ENCODE peak calls at places on chromosomes 12 and 14, in ten cellular contexts. A is HepG2, S is psoas muscle, Z is uterus, K is Panc1, P is small intestine, E is cardiac muscle cell, N is mammary epithelial cell, J is pancreas, R is tibial artery. Q is an unnamed sample.

GRCh38 chr12:127722651-127723050 is 544.3 kb upstream of the TMEM132C start:
- DNase-seq in P (no peak), Z (no peak), S (no peak), E (no peak), N (no peak), A (no peak), J (no peak), R (no peak), K (no peak), Q (no peak)

GRCh38 chr14:65791551-65791981 is 379.0 kb downstream of the FUT8 start:
- DNase-seq in Z (no peak), J (no peak), P (no peak), E (peak; percentile 71), R (no peak), K (no peak), N (peak; percentile 63), A (no peak), S (no peak), Q (no peak)

GRCh38 chr12:104722541-104723534 is 235.3 kb downstream of the SLC41A2 start:
- DNase-seq in P (no peak), J (no peak), R (no peak), A (no peak), Z (no peak), S (no peak), K (no peak), E (no peak), N (no peak), Q (no peak)

GRCh38 chr12:45343269-45344051 is 127.6 kb downstream of the ANO6 start:
- DNase-seq in Z (no peak), P (peak; percentile 40), A (peak; percentile 46), N (peak; percentile 54), J (no peak), E (peak; percentile 34), R (no peak), K (no peak), S (no peak), Q (no peak)

GRCh38 chr12:116955382-116956021 is 44.8 kb downstream of the FBXW8 start:
- DNase-seq in A (peak; percentile 28), R (no peak), N (peak; percentile 81), P (peak; percentile 87), E (peak; percentile 42), Z (no peak), K (no peak), S (no peak), J (no peak), Q (peak; percentile 81)

GRCh38 chr14:54622189-54622958 is 55.4 kb downstream of the SAMD4A start:
- DNase-seq in E (peak; percentile 25), Z (no peak), J (no peak), A (no peak), R (no peak), P (no peak), K (no peak), N (no peak), S (no peak), Q (no peak)

GRCh38 chr12:72330784-72331183 is 58.6 kb downstream of the TRHDE start:
- DNase-seq in N (no peak), S (no peak), J (no peak), A (no peak), K (no peak), R (no peak), Z (no peak), P (no peak), E (no peak), Q (no peak)

GRCh38 chr12:58306266-58306995 is 365.1 kb downstream of the ATP23 start:
- DNase-seq in A (no peak), E (peak; percentile 17), J (no peak), S (no peak), Z (no peak), P (no peak), K (no peak), N (peak; percentile 24), R (no peak), Q (no peak)

GRCh38 chr12:92134638-92135274 is 10.9 kb downstream of the BTG1 start:
- DNase-seq in P (no peak), R (no peak), J (no peak), K (no peak), E (no peak), N (peak; percentile 79), Z (no peak), S (no peak), A (no peak), Q (no peak)

GRCh38 chr12:92827836-92828431 is 101.2 kb downstream of the EEA1 start:
- DNase-seq in J (no peak), N (peak; percentile 30), K (peak; percentile 33), P (peak; percentile 53), S (no peak), A (peak; percentile 46), E (peak; percentile 68), Z (no peak), R (no peak), Q (no peak)

GRCh38 chr12:24415934-24416333 is 466.5 kb upstream of the SOX5 start:
- DNase-seq in N (no peak), K (no peak), P (no peak), A (no peak), Z (no peak), E (no peak), R (no peak), J (no peak), S (no peak), Q (no peak)

GRCh38 chr14:75126121-75126544 is 715 bp downstream of the NEK9 start:
- DNase-seq in A (no peak), N (no peak), S (no peak), J (no peak), P (no peak), R (no peak), K (no peak), Z (no peak), E (no peak), Q (no peak)

GRCh38 chr12:109586385-109587296 is 13.0 kb downstream of the MVK start:
- DNase-seq in J (no peak), R (no peak), E (no peak), A (peak; percentile 82), K (no peak), S (no peak), P (peak; percentile 57), N (no peak), Z (no peak), Q (no peak)

GRCh38 chr12:109581856-109582255 is 8.3 kb downstream of the MVK start:
- DNase-seq in Z (no peak), E (peak; percentile 37), J (no peak), R (no peak), P (no peak), S (peak; percentile 26), N (peak; percentile 96), A (no peak), K (no peak), Q (peak; percentile 46)

GRCh38 chr12:109581334-109581691 is 7.7 kb downstream of the MVK start:
- DNase-seq in Z (no peak), K (no peak), N (no peak), A (no peak), P (no peak), E (no peak), R (no peak), S (peak; percentile 26), J (no peak), Q (no peak)

GRCh38 chr12:109582636-109583035 is 9.0 kb downstream of the MVK start:
- DNase-seq in A (peak; percentile 39), S (peak; percentile 44), Z (no peak), E (no peak), R (no peak), J (no peak), N (peak; percentile 51), K (no peak), P (no peak), Q (no peak)

GRCh38 chr12:109583733-109584132 is 10.1 kb downstream of the MVK start:
- DNase-seq in J (no peak), A (no peak), N (no peak), K (no peak), R (no peak), S (no peak), E (no peak), Z (no peak), P (no peak), Q (no peak)
- H3K36me3 ChIP-seq in J (peaks cover 6% of the 10 kb centered on the region), A (peaks cover 9% of the 10 kb centered on the region), N (peaks cover 16% of the 10 kb centered on the region), K (no peaks in the 10 kb centered on the region), R (peaks cover 69% of the 10 kb centered on the region), S (peaks cover 83% of the 10 kb centered on the region), E (peaks cover 43% of the 10 kb centered on the region), Z (no peaks in the 10 kb centered on the region), P (peaks cover 3% of the 10 kb centered on the region), Q (no peaks in the 10 kb centered on the region)

GRCh38 chr12:32708926-32709325 is 29.8 kb downstream of the DNM1L start:
- DNase-seq in J (no peak), K (no peak), N (no peak), P (no peak), A (no peak), S (no peak), R (no peak), Z (no peak), E (no peak), Q (no peak)
- H3K36me3 ChIP-seq in J (peaks cover 13% of the 10 kb centered on the region), K (peaks cover 14% of the 10 kb centered on the region), N (peaks cover 31% of the 10 kb centered on the region), P (no peaks in the 10 kb centered on the region), A (peaks cover 6% of the 10 kb centered on the region), S (peaks cover 79% of the 10 kb centered on the region), R (peaks cover 41% of the 10 kb centered on the region), Z (no peaks in the 10 kb centered on the region), E (peaks cover 42% of the 10 kb centered on the region), Q (no peaks in the 10 kb centered on the region)

DNA sequence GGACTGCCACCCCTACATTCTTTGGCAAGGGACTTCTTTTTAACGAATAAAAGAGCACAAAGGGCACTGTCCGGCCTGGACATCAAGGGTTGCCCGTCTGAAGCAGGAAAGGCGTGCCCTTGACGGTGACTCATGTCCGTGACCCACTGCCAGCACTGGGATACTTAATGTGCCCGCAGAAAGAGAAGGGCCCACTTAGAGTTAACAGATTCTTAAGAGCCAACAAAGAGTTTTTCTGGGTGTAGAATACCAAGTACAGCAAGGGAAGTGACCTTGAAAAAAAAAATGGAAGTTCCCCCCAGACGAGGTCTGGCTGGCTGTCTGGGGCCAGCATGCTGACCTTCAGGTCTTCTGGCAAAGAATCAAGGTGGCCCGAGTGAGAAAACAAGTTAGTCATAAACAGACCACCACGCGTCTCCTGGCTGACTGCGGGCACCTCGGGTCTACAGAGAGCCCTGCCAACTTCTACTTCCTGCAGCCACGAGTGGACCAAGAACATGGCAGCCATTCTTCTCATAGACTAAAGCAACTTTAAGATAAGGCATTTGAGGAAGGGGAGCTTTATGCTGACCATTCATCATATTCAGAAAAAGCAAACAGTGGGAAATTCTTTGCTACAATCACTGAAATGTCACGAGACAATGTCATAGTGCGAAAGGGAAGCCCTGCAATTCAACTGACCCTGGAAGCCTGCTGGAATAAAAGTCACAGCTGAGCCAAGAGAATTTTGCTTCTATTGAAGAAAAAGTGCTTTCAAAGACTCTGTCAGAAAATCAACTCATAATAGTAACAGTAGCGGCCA is 10.4 kb upstream of the SELPLG start:
- DNase-seq in P (no peak), N (no peak), Z (peak; percentile 73), E (no peak), J (no peak), R (peak; percentile 74), K (no peak), S (peak; percentile 81), A (no peak), Q (no peak)
- H3K36me3 ChIP-seq in P (peaks cover 10% of the 10 kb centered on the region), N (peaks cover 36% of the 10 kb centered on the region), Z (no peaks in the 10 kb centered on the region), E (peaks cover 34% of the 10 kb centered on the region), J (no peaks in the 10 kb centered on the region), R (peaks cover 33% of the 10 kb centered on the region), K (peaks cover 8% of the 10 kb centered on the region), S (peaks cover 46% of the 10 kb centered on the region), A (peaks cover 19% of the 10 kb centered on the region), Q (no peaks in the 10 kb centered on the region)

DNA sequence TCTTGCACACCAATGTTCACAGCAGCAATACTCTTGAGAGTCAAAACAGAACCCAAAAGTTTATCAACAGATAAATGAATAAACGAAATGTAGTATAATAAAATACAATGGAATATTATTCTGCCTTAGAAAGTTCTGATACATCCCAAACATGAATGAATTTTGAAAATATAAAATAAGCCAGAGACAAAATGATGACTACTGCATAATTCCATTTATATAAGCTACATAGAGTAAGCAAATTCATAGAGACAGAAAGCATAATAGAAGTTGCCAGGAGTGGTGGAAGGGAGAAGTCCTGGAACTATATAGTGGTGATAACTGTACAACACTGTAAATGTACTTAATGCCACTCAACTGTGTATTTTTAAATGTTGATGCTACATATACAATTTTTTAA is 21.1 kb downstream of the KDM5A start:
- DNase-seq in K (no peak), A (no peak), S (no peak), E (no peak), J (no peak), Z (no peak), N (no peak), P (no peak), R (no peak), Q (no peak)
- H3K36me3 ChIP-seq in K (no peaks in the 10 kb centered on the region), A (peaks cover 12% of the 10 kb centered on the region), S (peaks cover 83% of the 10 kb centered on the region), E (peaks cover 42% of the 10 kb centered on the region), J (peaks cover 47% of the 10 kb centered on the region), Z (no peaks in the 10 kb centered on the region), N (peaks cover 18% of the 10 kb centered on the region), P (peaks cover 7% of the 10 kb centered on the region), R (peaks cover 46% of the 10 kb centered on the region), Q (peaks cover 13% of the 10 kb centered on the region)